ENCODE peak calls at places on chromosomes 2 and 18, in six cellular contexts. A is AG08396, R is C1 segment of cervical spinal cord, J is left kidney, U is activated T-cell treated with anti-CD3 and anti-CD28 coated beads for 1 hour, M is T-cell. N is an unnamed sample.

GRCh38 chr2:237337586-237337985 is 76.4 kb downstream of the COL6A3 start:
- DNase-seq in A (no peak), R (no peak), J (no peak), U (no peak), M (no peak), N (no peak)

GRCh38 chr2:104504331-104505073 is 349.4 kb upstream of the POU3F3 start:
- DNase-seq in A (no peak), R (no peak), J (no peak), U (no peak), M (no peak), N (no peak)

GRCh38 chr2:211085056-211085680 is 528.8 kb downstream of the CPS1 start:
- DNase-seq in A (peak; percentile 5), R (no peak), J (peak; percentile 51), U (no peak), M (no peak), N (peak; percentile 3)

GRCh38 chr2:42298132-42298531 is 62.9 kb downstream of the COX7A2L start:
- DNase-seq in A (peak; percentile 5), R (no peak), J (no peak), U (no peak), M (no peak), N (no peak)

GRCh38 chr2:205702576-205702975 is 20.3 kb downstream of the NRP2 start:
- DNase-seq in A (no peak), R (no peak), J (no peak), U (no peak), M (no peak), N (no peak)

GRCh38 chr2:167607211-167607610 is 640.2 kb downstream of the STK39 start:
- DNase-seq in A (no peak), R (no peak), J (no peak), U (no peak), M (no peak), N (no peak)

GRCh38 chr2:212832211-212833195 is 293.9 kb upstream of the ERBB4 start:
- DNase-seq in A (no peak), R (no peak), J (peak; percentile 2), U (no peak), M (no peak), N (no peak)

GRCh38 chr18:34650121-34650545 is 60.0 kb upstream of the DTNA start:
- DNase-seq in A (peak; percentile 38), R (no peak), J (peak; percentile 78), U (no peak), M (no peak), N (no peak)

GRCh38 chr2:218275368-218276072 is 5.2 kb downstream of the PNKD start:
- DNase-seq in A (no peak), R (no peak), J (no peak), U (no peak), M (no peak), N (no peak)

GRCh38 chr2:164538250-164538866 is 82.9 kb downstream of the GRB14 start:
- DNase-seq in A (peak; percentile 25), R (no peak), J (peak; percentile 55), U (no peak), M (no peak), N (peak; percentile 10)

GRCh38 chr2:236160366-236161081 is 7.7 kb downstream of the GBX2 start:
- DNase-seq in A (peak; percentile 17), R (no peak), J (peak; percentile 47), U (no peak), M (no peak), N (no peak)

GRCh38 chr18:6363216-6363615 is 51.5 kb downstream of the L3MBTL4 start:
- DNase-seq in A (no peak), R (no peak), J (no peak), U (no peak), M (no peak), N (no peak)

GRCh38 chr2:58401936-58402335 is 160.8 kb upstream of the FANCL start:
- DNase-seq in A (no peak), R (no peak), J (no peak), U (no peak), M (no peak), N (no peak)

GRCh38 chr2:60880633-60880987 is 764 bp upstream of the REL start:
- DNase-seq in A (peak; percentile 13), R (no peak), J (no peak), U (no peak), M (no peak), N (no peak)

GRCh38 chr2:40103163-40103562 is 324.1 kb upstream of the THUMPD2 start:
- DNase-seq in A (peak; percentile 29), R (no peak), J (no peak), U (no peak), M (no peak), N (no peak)

GRCh38 chr18:77254711-77255110 is 5.1 kb downstream of the GALR1 start:
- DNase-seq in A (no peak), R (no peak), J (no peak), U (no peak), M (no peak), N (no peak)

GRCh38 chr2:128261245-128262128 is 57.2 kb downstream of the HS6ST1 start:
- DNase-seq in A (peak; percentile 9), R (no peak), J (no peak), U (no peak), M (no peak), N (no peak)

GRCh38 chr2:62329797-62330196 is 133.9 kb downstream of the B3GNT2 start:
- DNase-seq in A (no peak), R (no peak), J (no peak), U (no peak), M (no peak), N (no peak)

GRCh38 chr2:38740851-38741541 is 10.2 kb downstream of the SRSF7 start:
- DNase-seq in A (peak; percentile 32), R (no peak), J (peak; percentile 58), U (no peak), M (no peak), N (peak; percentile 38)

GRCh38 chr2:44211183-44211582 is 42.5 kb downstream of the PPM1B start:
- DNase-seq in A (no peak), R (no peak), J (peak; percentile 18), U (no peak), M (no peak), N (no peak)

GRCh38 chr18:55506074-55506473 is 81.9 kb downstream of the TCF4 start:
- DNase-seq in A (no peak), R (no peak), J (peak; percentile 13), U (no peak), M (no peak), N (no peak)

GRCh38 chr2:149410701-149411484 is 80.5 kb downstream of the LYPD6 start:
- DNase-seq in A (no peak), R (no peak), J (no peak), U (no peak), M (no peak), N (no peak)

GRCh38 chr18:10047237-10047636 is 133.4 kb downstream of the VAPA start:
- DNase-seq in A (peak; percentile 61), R (no peak), J (no peak), U (no peak), M (no peak), N (no peak)

GRCh38 chr2:119694994-119695521 is 16.1 kb downstream of the TMEM177 start:
- DNase-seq in A (peak; percentile 72), R (no peak), J (peak; percentile 82), U (no peak), M (peak; percentile 11), N (no peak)

GRCh38 chr2:120565929-120566328 is 169.7 kb upstream of the GLI2 start:
- DNase-seq in A (no peak), R (no peak), J (no peak), U (no peak), M (no peak), N (no peak)

GRCh38 chr2:30691091-30691947 is 115.9 kb downstream of the CAPN13 start:
- DNase-seq in A (no peak), R (no peak), J (no peak), U (no peak), M (no peak), N (no peak)

GRCh38 chr2:217916504-217917254 is 86.1 kb downstream of the TNS1 start:
- DNase-seq in A (no peak), R (no peak), J (no peak), U (no peak), M (no peak), N (no peak)

GRCh38 chr2:74867841-74868658 is 34.1 kb downstream of the HK2 start:
- DNase-seq in A (peak; percentile 83), R (no peak), J (peak; percentile 72), U (no peak), M (no peak), N (no peak)

GRCh38 chr2:86393521-86394490 is 47.4 kb upstream of the KDM3A start:
- DNase-seq in A (no peak), R (no peak), J (no peak), U (no peak), M (no peak), N (no peak)

GRCh38 chr2:240465765-240466578 is 30.5 kb downstream of the GPC1 start:
- DNase-seq in A (peak; percentile 7), R (no peak), J (no peak), U (no peak), M (no peak), N (no peak)

GRCh38 chr2:160205511-160205910 is 5.4 kb upstream of the ITGB6 start:
- DNase-seq in A (peak; percentile 66), R (no peak), J (peak; percentile 54), U (no peak), M (no peak), N (no peak)

GRCh38 chr2:172345951-172346555 is 81.3 kb upstream of the ITGA6 start:
- DNase-seq in A (no peak), R (no peak), J (no peak), U (no peak), M (no peak), N (no peak)

GRCh38 chr2:42021490-42021889 is 26.3 kb upstream of the PKDCC start:
- DNase-seq in A (no peak), R (no peak), J (peak; percentile 71), U (no peak), M (no peak), N (no peak)

GRCh38 chr2:12716250-12717190 is at the start of gene TRIB2:
- DNase-seq in A (peak; percentile 94), R (peak; percentile 55), J (peak; percentile 94), U (peak; percentile 91), M (peak; percentile 92), N (peak; percentile 88)

GRCh38 chr2:177669625-177670330 is 277.2 kb downstream of the AGPS start:
- DNase-seq in A (no peak), R (no peak), J (peak; percentile 75), U (no peak), M (no peak), N (no peak)

GRCh38 chr2:62586981-62587380 is 81.0 kb upstream of the TMEM17 start:
- DNase-seq in A (peak; percentile 49), R (no peak), J (no peak), U (no peak), M (no peak), N (no peak)

N was measured in K562.